ENCODE peak calls at places on chromosomes 13 and 19, in four cellular contexts. Y is HCT116; L is central memory CD4-positive, alpha-beta T cell; U is anterior cingulate cortex. S is an unnamed sample.

GRCh38 chr19:12723383-12723642 is 419 bp downstream of the TNPO2 start:
- DNase-seq in U (no peak), Y (no peak), L (no peak), S (no peak)

GRCh38 chr13:113124211-113125025 is 1.8 kb downstream of the F10 start:
- DNase-seq in Y (no peak), U (no peak), L (no peak), S (no peak)

GRCh38 chr19:45657520-45658163 is 10.4 kb upstream of the GIPR start:
- DNase-seq in U (no peak), Y (no peak), L (no peak), S (no peak)

GRCh38 chr13:101267656-101268055 is 148.7 kb downstream of the NALCN start:
- DNase-seq in L (no peak), Y (no peak), U (no peak), S (no peak)

GRCh38 chr19:4097501-4097900 is 26.4 kb downstream of the MAP2K2 start:
- DNase-seq in Y (no peak), L (no peak), U (no peak), S (no peak)

GRCh38 chr19:1000095-1000494 is at the start of gene GRIN3B:
- DNase-seq in U (no peak), Y (peak), L (peak), S (no peak)

GRCh38 chr13:28199089-28199488 is 60.7 kb downstream of the PAN3 start:
- DNase-seq in U (no peak), L (no peak), Y (no peak), S (no peak)

GRCh38 chr19:39125554-39126311 is at the start of gene PAK4:
- DNase-seq in L (peak), Y (peak), U (peak), S (peak)

GRCh38 chr13:83716121-83716520 is 166.2 kb downstream of the SLITRK1 start:
- DNase-seq in U (no peak), L (no peak), Y (no peak), S (no peak)

GRCh38 chr19:16463991-16464575 is 7.7 kb downstream of the EPS15L1 start:
- DNase-seq in L (no peak), U (no peak), Y (no peak), S (no peak)

GRCh38 chr13:111045170-111045569 is 69.9 kb upstream of the ARHGEF7 start:
- DNase-seq in L (no peak), U (no peak), Y (no peak), S (no peak)

GRCh38 chr13:21799671-21800070 is 128.8 kb downstream of the FGF9 start:
- DNase-seq in U (no peak), L (no peak), Y (no peak), S (no peak)

GRCh38 chr19:49403404-49404187 is 15.5 kb downstream of the KASH5 start:
- DNase-seq in U (no peak), L (no peak), Y (no peak), S (no peak)

GRCh38 chr13:65435590-65435989 is 1794.5 kb downstream of the PCDH9 start:
- DNase-seq in U (no peak), L (no peak), Y (no peak), S (no peak)

GRCh38 chr13:99433543-99434075 is 67.7 kb upstream of the TM9SF2 start:
- DNase-seq in Y (no peak), L (no peak), U (no peak), S (no peak)

GRCh38 chr19:55703790-55704215 is 28.8 kb downstream of the EPN1 start:
- DNase-seq in L (no peak), U (peak), Y (peak), S (no peak)

GRCh38 chr13:113926301-113926761 is 47.5 kb downstream of the C13orf46 start:
- DNase-seq in Y (no peak), U (no peak), L (no peak), S (no peak)

GRCh38 chr19:37970699-37971098 is 63.7 kb downstream of the SIPA1L3 start:
- DNase-seq in Y (no peak), L (no peak), U (no peak), S (no peak)

GRCh38 chr19:13964776-13965175 is 12.5 kb downstream of the DCAF15 start:
- DNase-seq in L (no peak), U (no peak), Y (no peak), S (no peak)

GRCh38 chr13:32314271-32314967 is 744 bp downstream of the ZAR1L start:
- DNase-seq in L (no peak), U (no peak), Y (no peak), S (no peak)

GRCh38 chr19:680287-681028 is 4.3 kb downstream of the FSTL3 start:
- DNase-seq in L (peak), Y (peak), U (peak), S (peak)

GRCh38 chr19:47225746-47226425 is 5.1 kb downstream of the BBC3 start:
- DNase-seq in U (peak), Y (no peak), L (peak), S (no peak)

GRCh38 chr19:7512400-7512851 is 3.5 kb upstream of the ZNF358 start:
- DNase-seq in U (no peak), L (no peak), Y (no peak), S (no peak)

GRCh38 chr19:47109541-47110375 is 3.8 kb downstream of the ZC3H4 start:
- DNase-seq in L (peak), U (no peak), Y (no peak), S (no peak)

GRCh38 chr19:42114412-42114811 is 17.8 kb downstream of the POU2F2 start:
- DNase-seq in Y (no peak), U (no peak), L (no peak), S (no peak)